ENCODE peak calls at places on chromosome 9, in eight cellular contexts. A is SJSA1; H is right cardiac atrium; Z is hepatocyte; C is CD8-positive, alpha-beta memory T cell; B is neural progenitor cell; F is tibial nerve; P is GM23248. M is an unnamed sample. For H3K4me1, the result is how much of the 10 kb centered on the place peaks cover.

GRCh38 chr9:8558176-8558575 is 758.6 kb upstream of the DMAC1 start:
- DNase-seq in A (no peak), H (no peak), Z (peak), C (no peak), B (no peak), F (no peak), P (peak), M (no peak)

GRCh38 chr9:137762414-137763061 is 115.0 kb upstream of the CACNA1B start:
- DNase-seq in A (no peak), H (no peak), Z (no peak), C (no peak), B (no peak), F (no peak), P (no peak), M (no peak)

GRCh38 chr9:93670208-93671029 is 94.0 kb downstream of the PHF2 start:
- DNase-seq in A (peak), H (peak), Z (no peak), C (no peak), B (no peak), F (no peak), P (peak), M (peak)

GRCh38 chr9:116154976-116155699 is 1.5 kb downstream of the PAPPA start:
- DNase-seq in A (peak), H (peak), Z (peak), C (no peak), B (peak), F (no peak), P (peak), M (peak)

GRCh38 chr9:112037281-112038016 is 137.6 kb downstream of the SUSD1 start:
- DNase-seq in A (peak), H (no peak), Z (no peak), C (peak), B (peak), F (no peak), P (peak), M (peak)

GRCh38 chr9:134301387-134302129 is 24.7 kb upstream of the RXRA start:
- DNase-seq in A (no peak), H (peak), Z (no peak), C (peak), B (no peak), F (no peak), P (no peak), M (no peak)

GRCh38 chr9:995192-995591 is 18.7 kb downstream of the DMRT3 start:
- DNase-seq in A (no peak), H (no peak), Z (no peak), C (no peak), B (no peak), F (no peak), P (no peak), M (no peak)

GRCh38 chr9:107755267-107755666 is 265.7 kb upstream of the KLF4 start:
- DNase-seq in A (peak), H (no peak), Z (peak), C (no peak), B (no peak), F (no peak), P (peak), M (peak)

GRCh38 chr9:93676310-93677054 is 100.1 kb downstream of the PHF2 start:
- DNase-seq in A (peak), H (peak), Z (no peak), C (no peak), B (no peak), F (no peak), P (no peak), M (no peak)

GRCh38 chr9:135023816-135024405 is 63.6 kb upstream of the OLFM1 start:
- DNase-seq in A (no peak), H (no peak), Z (no peak), C (no peak), B (no peak), F (no peak), P (no peak), M (no peak)

GRCh38 chr9:133074111-133074651 is 12.4 kb downstream of the CEL start:
- DNase-seq in A (no peak), H (no peak), Z (peak), C (no peak), B (no peak), F (no peak), P (peak), M (no peak)

GRCh38 chr9:76136986-76137385 is 246.5 kb downstream of the PCSK5 start:
- DNase-seq in A (peak), H (no peak), Z (peak), C (no peak), B (no peak), F (no peak), P (peak), M (peak)

GRCh38 chr9:134625361-134626140 is 16.1 kb upstream of the COL5A1 start:
- DNase-seq in A (no peak), H (peak), Z (no peak), C (no peak), B (no peak), F (no peak), P (peak), M (no peak)

GRCh38 chr9:120845255-120845654 is 2.5 kb upstream of the PSMD5 start:
- DNase-seq in A (no peak), H (no peak), Z (no peak), C (no peak), B (no peak), F (no peak), P (peak), M (no peak)

GRCh38 chr9:70852711-70853240 is 268.6 kb downstream of the TRPM3 start:
- DNase-seq in A (no peak), H (no peak), Z (no peak), C (no peak), B (no peak), F (no peak), P (no peak), M (no peak)

GRCh38 chr9:120452631-120453030 is 127.3 kb downstream of the CDK5RAP2 start:
- DNase-seq in A (no peak), H (no peak), Z (no peak), C (no peak), B (no peak), F (no peak), P (no peak), M (no peak)

GRCh38 chr9:97560154-97560553 is 58.7 kb downstream of the TMOD1 start:
- DNase-seq in A (no peak), H (no peak), Z (no peak), C (no peak), B (no peak), F (no peak), P (no peak), M (no peak)

GRCh38 chr9:16626577-16627130 is 243.8 kb downstream of the BNC2 start:
- DNase-seq in A (peak), H (peak), Z (peak), C (no peak), B (peak), F (no peak), P (peak), M (peak)

GRCh38 chr9:95003694-95004451 is 277.4 kb downstream of the AOPEP start:
- DNase-seq in A (no peak), H (peak), Z (peak), C (no peak), B (peak), F (peak), P (peak), M (peak)

GRCh38 chr9:111992523-111992922 is 95.9 kb downstream of the UGCG start:
- DNase-seq in A (no peak), H (no peak), Z (no peak), C (no peak), B (no peak), F (no peak), P (peak), M (no peak)

GRCh38 chr9:123940721-123941534 is 11.0 kb upstream of the DENND1A start:
- DNase-seq in A (no peak), H (no peak), Z (no peak), C (no peak), B (no peak), F (no peak), P (no peak), M (no peak)

GRCh38 chr9:123943671-123944070 is 13.7 kb upstream of the DENND1A start:
- DNase-seq in A (no peak), H (no peak), Z (no peak), C (no peak), B (no peak), F (no peak), P (no peak), M (no peak)

GRCh38 chr9:123938401-123938800 is 8.5 kb upstream of the DENND1A start:
- DNase-seq in A (no peak), H (no peak), Z (no peak), C (no peak), B (no peak), F (no peak), P (no peak), M (no peak)

GRCh38 chr9:123942542-123942941 is 12.6 kb upstream of the DENND1A start:
- DNase-seq in A (no peak), H (peak), Z (no peak), C (no peak), B (no peak), F (no peak), P (no peak), M (no peak)

GRCh38 chr9:123941535-123942070 is 11.7 kb upstream of the DENND1A start:
- DNase-seq in A (no peak), H (no peak), Z (no peak), C (no peak), B (no peak), F (no peak), P (no peak), M (no peak)
- H3K27ac ChIP-seq in A (no peak), H (no peak), Z (no peak), C (no peak), B (no peak), F (no peak), P (no peak), M (no peak)

GRCh38 chr9:130128251-130128650 is 44.0 kb upstream of the NCS1 start:
- DNase-seq in A (no peak), H (no peak), Z (no peak), C (peak), B (no peak), F (no peak), P (no peak), M (no peak)
- H3K4me1 ChIP-seq in A (under half), H (under half), Z (under half), C (half or more), B (under half), F (under half), P (under half), M (under half)

DNA sequence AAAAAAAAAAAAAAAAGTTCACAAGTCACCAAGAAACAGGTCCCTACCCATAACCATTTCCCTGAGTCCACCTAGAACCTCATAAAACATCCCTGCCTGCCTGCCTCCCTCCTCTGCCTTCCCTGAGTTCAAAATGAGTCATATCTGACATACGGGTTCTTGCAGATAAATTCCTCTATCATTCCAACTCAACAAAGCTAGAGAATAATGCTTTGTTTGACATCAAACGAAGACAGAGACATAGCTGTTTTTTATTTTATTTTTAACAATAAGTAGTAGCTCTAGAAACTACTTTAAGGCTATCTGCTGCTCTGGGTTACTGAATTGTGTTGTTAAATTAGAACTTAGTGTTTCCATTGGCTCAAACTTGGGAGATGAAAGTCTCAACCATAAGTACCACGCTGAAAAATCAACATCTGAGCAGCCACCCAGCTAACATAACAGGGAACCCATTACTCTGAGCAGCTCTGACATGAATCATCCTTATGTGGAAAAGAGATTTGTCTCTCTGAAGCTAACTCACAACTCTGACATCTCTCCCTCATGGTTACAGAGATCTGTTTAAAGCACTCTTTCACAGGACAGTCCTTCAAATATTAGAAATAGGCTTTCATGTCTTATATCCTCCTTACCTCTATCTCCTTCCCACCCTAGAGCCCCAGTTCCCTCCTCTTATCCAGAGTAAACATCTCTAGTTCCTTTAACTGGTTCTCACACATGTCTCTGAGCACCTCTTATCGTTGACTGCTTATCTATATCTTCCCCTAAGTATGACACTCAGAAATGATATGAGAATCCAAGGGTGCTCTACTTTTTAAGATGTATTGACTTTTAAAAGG is 12.1 kb downstream of the TMEM245 start:
- DNase-seq in A (peak), H (no peak), Z (peak), C (no peak), B (no peak), F (no peak), P (peak), M (no peak)
- H3K4me3 ChIP-seq in A (peak), H (no peak), Z (no peak), C (no peak), B (no peak), F (no peak), P (peak), M (no peak)

GRCh38 chr9:99050924-99051323 is 54.0 kb upstream of the TGFBR1 start:
- DNase-seq in A (no peak), H (no peak), Z (no peak), C (no peak), B (no peak), F (no peak), P (peak), M (no peak)
- H3K27ac ChIP-seq in A (no peak), H (no peak), Z (peak), C (no peak), B (no peak), F (no peak), P (peak), M (peak)

GRCh38 chr9:91255327-91255726 is 106.4 kb downstream of the AUH start:
- DNase-seq in A (no peak), H (no peak), Z (no peak), C (no peak), B (no peak), F (no peak), P (peak), M (peak)

GRCh38 chr9:91258448-91258847 is 103.3 kb downstream of the AUH start:
- DNase-seq in A (no peak), H (no peak), Z (no peak), C (no peak), B (no peak), F (no peak), P (no peak), M (no peak)

GRCh38 chr9:91248707-91249106 is 113.0 kb downstream of the AUH start:
- DNase-seq in A (no peak), H (no peak), Z (no peak), C (no peak), B (no peak), F (no peak), P (no peak), M (no peak)

GRCh38 chr9:91256235-91256634 is 105.5 kb downstream of the AUH start:
- DNase-seq in A (no peak), H (no peak), Z (no peak), C (no peak), B (no peak), F (no peak), P (no peak), M (no peak)

GRCh38 chr9:91253488-91253887 is 108.2 kb downstream of the AUH start:
- DNase-seq in A (no peak), H (no peak), Z (no peak), C (peak), B (no peak), F (no peak), P (no peak), M (no peak)
- H3K4me1 ChIP-seq in A (under half), H (under half), Z (under half), C (under half), B (under half), F (under half), P (under half), M (under half)

DNA sequence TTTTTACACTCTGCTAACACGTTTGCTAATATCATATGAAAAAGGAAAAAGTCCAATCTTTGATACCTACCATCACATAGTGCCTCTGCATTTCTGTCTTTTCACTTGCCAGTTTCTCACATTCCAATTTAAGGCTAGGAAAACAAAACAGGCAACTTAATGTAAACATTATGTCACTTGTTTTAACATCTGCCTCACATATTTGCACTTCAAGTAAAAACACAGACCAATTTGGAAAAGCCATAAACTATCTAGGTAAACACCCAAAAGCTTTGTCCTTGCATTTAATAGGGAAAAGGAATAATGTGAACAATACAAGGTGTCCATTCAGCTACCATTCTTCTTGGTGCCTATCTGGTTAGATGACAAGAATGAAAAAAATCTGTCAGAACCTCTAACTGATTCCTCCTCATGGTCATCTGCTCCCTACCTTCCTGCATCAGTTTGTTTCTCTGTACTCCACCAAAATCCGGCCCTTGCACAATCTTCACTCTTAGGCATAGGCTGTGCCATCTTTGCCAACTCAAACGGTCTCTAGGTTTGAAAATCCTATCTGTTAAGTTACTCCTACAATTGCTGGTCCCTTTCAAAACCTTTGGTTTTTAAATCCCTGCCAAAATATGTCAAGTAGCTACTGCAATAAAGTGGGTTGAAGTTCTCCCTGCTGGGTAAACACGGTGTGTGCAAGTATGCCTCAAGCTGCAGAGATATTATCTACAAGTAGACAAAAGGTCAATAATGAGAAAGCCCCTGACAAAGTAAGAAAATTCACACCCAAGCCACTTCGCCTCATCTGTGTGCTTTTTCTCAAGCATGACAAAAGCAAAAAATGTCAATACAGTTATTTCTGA is 3.4 kb downstream of the TLE1 start:
- DNase-seq in A (no peak), H (no peak), Z (peak), C (no peak), B (no peak), F (no peak), P (peak), M (no peak)
- H3K4me3 ChIP-seq in A (no peak), H (peak), Z (peak), C (no peak), B (peak), F (peak), P (peak), M (peak)

GRCh38 chr9:92668746-92669526 is 995 bp downstream of the IPPK start:
- DNase-seq in A (peak), H (peak), Z (peak), C (peak), B (peak), F (no peak), P (peak), M (peak)
- H3K27ac ChIP-seq in A (peak), H (peak), Z (peak), C (peak), B (no peak), F (peak), P (peak), M (peak)

DNA sequence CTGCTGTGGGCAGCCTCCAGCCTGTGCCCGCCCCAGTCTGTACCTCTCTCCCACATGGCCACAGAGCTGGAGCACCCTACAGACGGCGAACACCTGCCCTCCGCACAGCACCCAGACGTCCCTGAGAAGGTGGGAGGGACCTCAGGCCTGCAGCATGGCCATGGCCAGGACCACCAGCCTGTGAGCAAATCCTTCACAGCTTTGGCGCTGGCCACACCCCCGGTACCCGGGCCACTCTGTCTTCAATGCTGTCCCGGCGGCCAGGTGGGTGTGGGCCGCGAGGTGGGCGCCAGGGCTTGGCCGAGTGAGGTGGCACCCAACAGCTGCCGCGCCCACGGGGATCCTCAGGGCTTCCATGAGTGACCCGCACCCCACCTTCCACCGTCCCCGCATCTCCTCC is 18.7 kb downstream of the NOTCH1 start:
- DNase-seq in A (no peak), H (no peak), Z (no peak), C (no peak), B (no peak), F (no peak), P (no peak), M (peak)
- H3K4me1 ChIP-seq in A (under half), H (under half), Z (under half), C (under half), B (half or more), F (half or more), P (under half), M (half or more)